ENCODE peak calls at places on chromosomes 7 and 10, in nine cellular contexts. One of them, this sample, is unnamed.

GRCh38 chr10:92590623-92591549 is 2.0 kb upstream of the KIF11 start:
- DNase-seq in AG10803: peak; percentile 62
- DNase-seq in NCI-H526 treated with DMSO at 0.1 percent for 48 hours: no peak
- DNase-seq in gastrocnemius medialis: peak; percentile 65
- DNase-seq in RCC 7860: peak; percentile 20
- DNase-seq in RPMI8226: peak; percentile 55
- DNase-seq in effector CD4-positive, alpha-beta T cell: no peak
- DNase-seq in COR-L47: peak; percentile 1
- DNase-seq in RKO: peak; percentile 88
- DNase-seq in this sample: peak; percentile 36

GRCh38 chr10:35451103-35452016 is 115.1 kb downstream of the CCNY start:
- DNase-seq in effector CD4-positive, alpha-beta T cell: no peak
- DNase-seq in gastrocnemius medialis: no peak
- DNase-seq in AG10803: no peak
- DNase-seq in RPMI8226: peak; percentile 66
- DNase-seq in RKO: no peak
- DNase-seq in RCC 7860: no peak
- DNase-seq in NCI-H526 treated with DMSO at 0.1 percent for 48 hours: no peak
- DNase-seq in COR-L47: no peak
- DNase-seq in this sample: no peak

GRCh38 chr7:92808006-92808405 is 28.4 kb downstream of the CDK6 start:
- DNase-seq in RPMI8226: no peak
- DNase-seq in RCC 7860: no peak
- DNase-seq in gastrocnemius medialis: no peak
- DNase-seq in NCI-H526 treated with DMSO at 0.1 percent for 48 hours: peak; percentile 33
- DNase-seq in effector CD4-positive, alpha-beta T cell: no peak
- DNase-seq in COR-L47: no peak
- DNase-seq in RKO: no peak
- DNase-seq in AG10803: peak; percentile 46
- DNase-seq in this sample: no peak

GRCh38 chr10:636769-637168 is 52.7 kb downstream of the DIP2C start:
- DNase-seq in RCC 7860: no peak
- DNase-seq in gastrocnemius medialis: no peak
- DNase-seq in AG10803: no peak
- DNase-seq in RKO: no peak
- DNase-seq in NCI-H526 treated with DMSO at 0.1 percent for 48 hours: no peak
- DNase-seq in RPMI8226: no peak
- DNase-seq in COR-L47: no peak
- DNase-seq in effector CD4-positive, alpha-beta T cell: no peak
- DNase-seq in this sample: no peak

GRCh38 chr10:98425511-98426352 is 10.8 kb upstream of the PYROXD2 start:
- DNase-seq in RCC 7860: peak; percentile 37
- DNase-seq in RPMI8226: peak; percentile 31
- DNase-seq in NCI-H526 treated with DMSO at 0.1 percent for 48 hours: peak; percentile 7
- DNase-seq in RKO: peak; percentile 34
- DNase-seq in AG10803: peak; percentile 26
- DNase-seq in COR-L47: no peak
- DNase-seq in gastrocnemius medialis: peak; percentile 19
- DNase-seq in effector CD4-positive, alpha-beta T cell: no peak
- DNase-seq in this sample: peak; percentile 36

GRCh38 chr10:93757136-93757535 is 600 bp upstream of the LGI1 start:
- DNase-seq in effector CD4-positive, alpha-beta T cell: no peak
- DNase-seq in RKO: no peak
- DNase-seq in NCI-H526 treated with DMSO at 0.1 percent for 48 hours: no peak
- DNase-seq in COR-L47: no peak
- DNase-seq in RCC 7860: no peak
- DNase-seq in RPMI8226: no peak
- DNase-seq in gastrocnemius medialis: peak; percentile 16
- DNase-seq in AG10803: no peak
- DNase-seq in this sample: no peak

GRCh38 chr10:110101464-110102144 is 93.8 kb downstream of the ADD3 start:
- DNase-seq in gastrocnemius medialis: no peak
- DNase-seq in RPMI8226: no peak
- DNase-seq in effector CD4-positive, alpha-beta T cell: no peak
- DNase-seq in NCI-H526 treated with DMSO at 0.1 percent for 48 hours: no peak
- DNase-seq in RKO: no peak
- DNase-seq in AG10803: no peak
- DNase-seq in RCC 7860: no peak
- DNase-seq in COR-L47: no peak
- DNase-seq in this sample: no peak

GRCh38 chr10:10605551-10606081 is 412.1 kb upstream of the CELF2 start:
- DNase-seq in RCC 7860: no peak
- DNase-seq in RPMI8226: no peak
- DNase-seq in NCI-H526 treated with DMSO at 0.1 percent for 48 hours: no peak
- DNase-seq in gastrocnemius medialis: peak; percentile 64
- DNase-seq in effector CD4-positive, alpha-beta T cell: no peak
- DNase-seq in RKO: peak; percentile 65
- DNase-seq in COR-L47: no peak
- DNase-seq in AG10803: peak; percentile 90
- DNase-seq in this sample: peak; percentile 36

GRCh38 chr7:28239823-28240204 is 59.2 kb upstream of the JAZF1 start:
- DNase-seq in RKO: no peak
- DNase-seq in RPMI8226: no peak
- DNase-seq in gastrocnemius medialis: no peak
- DNase-seq in RCC 7860: no peak
- DNase-seq in AG10803: no peak
- DNase-seq in effector CD4-positive, alpha-beta T cell: no peak
- DNase-seq in NCI-H526 treated with DMSO at 0.1 percent for 48 hours: no peak
- DNase-seq in COR-L47: no peak
- DNase-seq in this sample: no peak

GRCh38 chr7:80686576-80686975 is 48.1 kb downstream of the CD36 start:
- DNase-seq in COR-L47: no peak
- DNase-seq in AG10803: peak; percentile 58
- DNase-seq in gastrocnemius medialis: no peak
- DNase-seq in RCC 7860: no peak
- DNase-seq in effector CD4-positive, alpha-beta T cell: no peak
- DNase-seq in RPMI8226: no peak
- DNase-seq in NCI-H526 treated with DMSO at 0.1 percent for 48 hours: no peak
- DNase-seq in RKO: peak; percentile 7
- DNase-seq in this sample: peak; percentile 15

GRCh38 chr10:6398419-6398818 is 181.7 kb downstream of the PRKCQ start:
- DNase-seq in RKO: no peak
- DNase-seq in RPMI8226: no peak
- DNase-seq in COR-L47: no peak
- DNase-seq in RCC 7860: no peak
- DNase-seq in AG10803: no peak
- DNase-seq in gastrocnemius medialis: no peak
- DNase-seq in effector CD4-positive, alpha-beta T cell: no peak
- DNase-seq in NCI-H526 treated with DMSO at 0.1 percent for 48 hours: no peak
- DNase-seq in this sample: no peak

GRCh38 chr7:121505021-121505420 is 108.9 kb upstream of the FAM3C start:
- DNase-seq in RCC 7860: peak; percentile 71
- DNase-seq in COR-L47: no peak
- DNase-seq in RPMI8226: no peak
- DNase-seq in RKO: peak; percentile 19
- DNase-seq in AG10803: peak; percentile 89
- DNase-seq in gastrocnemius medialis: no peak
- DNase-seq in effector CD4-positive, alpha-beta T cell: no peak
- DNase-seq in NCI-H526 treated with DMSO at 0.1 percent for 48 hours: no peak
- DNase-seq in this sample: peak; percentile 80